ENCODE peak calls at places on chromosome 21, in seven cellular contexts. A is OCI-LY7, Q is GM10248, S is fibroblast of lung, Z is NCI-H1694 treated with DMSO at 0.1 percent for 48 hours, K is fibroblast of pulmonary artery, O is Karpas-422. R is an unnamed sample.

GRCh38 chr21:17725339-17725738 is 93.8 kb downstream of the C21orf91 start:
- DNase-seq in A (no peak), Q (no peak), S (no peak), Z (no peak), K (no peak), O (no peak), R (no peak)

GRCh38 chr21:33246963-33247362 is 17.2 kb downstream of the IFNAR2 start:
- DNase-seq in A (no peak), Q (no peak), S (no peak), Z (no peak), K (no peak), O (no peak), R (no peak)

GRCh38 chr21:37550618-37551405 is 184.2 kb downstream of the DYRK1A start:
- DNase-seq in A (no peak), Q (no peak), S (no peak), Z (no peak), K (no peak), O (no peak), R (no peak)

GRCh38 chr21:15732290-15732995 is 2.7 kb downstream of the USP25 start:
- DNase-seq in A (peak; percentile 76), Q (peak; percentile 69), S (peak; percentile 51), Z (no peak), K (peak; percentile 49), O (peak; percentile 90), R (no peak)

GRCh38 chr21:41950941-41951408 is 2.8 kb downstream of the C2CD2 start:
- DNase-seq in A (no peak), Q (no peak), S (no peak), Z (no peak), K (no peak), O (no peak), R (no peak)

GRCh38 chr21:42245348-42246185 is 26.6 kb downstream of the ABCG1 start:
- DNase-seq in A (no peak), Q (no peak), S (no peak), Z (peak; percentile 86), K (no peak), O (no peak), R (no peak)

GRCh38 chr21:42646836-42647235 is 6.6 kb upstream of the PDE9A start:
- DNase-seq in A (no peak), Q (no peak), S (no peak), Z (no peak), K (no peak), O (no peak), R (no peak)

GRCh38 chr21:41362605-41363369 is 960 bp downstream of the MX2 start:
- DNase-seq in A (no peak), Q (no peak), S (no peak), Z (no peak), K (no peak), O (no peak), R (no peak)

GRCh38 chr21:23026878-23027277 is 2028.7 kb downstream of the NCAM2 start:
- DNase-seq in A (no peak), Q (no peak), S (no peak), Z (no peak), K (no peak), O (no peak), R (no peak)

GRCh38 chr21:36487641-36488307 is 7.9 kb upstream of the CLDN14 start:
- DNase-seq in A (peak; percentile 14), Q (no peak), S (peak; percentile 65), Z (no peak), K (peak; percentile 66), O (no peak), R (no peak)

GRCh38 chr21:38159355-38159754 is 97.4 kb upstream of the KCNJ15 start:
- DNase-seq in A (peak; percentile 63), Q (peak; percentile 64), S (peak; percentile 83), Z (peak; percentile 79), K (peak; percentile 89), O (peak; percentile 86), R (peak; percentile 49)

GRCh38 chr21:42721341-42721824 is 68.0 kb downstream of the PDE9A start:
- DNase-seq in A (no peak), Q (no peak), S (no peak), Z (no peak), K (peak; percentile 18), O (no peak), R (no peak)

GRCh38 chr21:45440736-45441350 is 35.9 kb downstream of the COL18A1 start:
- DNase-seq in A (no peak), Q (no peak), S (no peak), Z (no peak), K (no peak), O (no peak), R (no peak)

GRCh38 chr21:38323721-38324591 is 67.2 kb downstream of the KCNJ15 start:
- DNase-seq in A (no peak), Q (no peak), S (peak; percentile 96), Z (no peak), K (peak; percentile 92), O (no peak), R (peak; percentile 92)

GRCh38 chr21:25646541-25646940 is 7.5 kb downstream of the JAM2 start:
- DNase-seq in A (no peak), Q (no peak), S (no peak), Z (no peak), K (no peak), O (no peak), R (no peak)

GRCh38 chr21:36929622-36930021 is 36.8 kb downstream of the HLCS start:
- DNase-seq in A (no peak), Q (no peak), S (peak; percentile 17), Z (no peak), K (peak; percentile 20), O (no peak), R (no peak)

GRCh38 chr21:45972716-45973474 is 8.7 kb upstream of the COL6A1 start:
- DNase-seq in A (no peak), Q (no peak), S (peak; percentile 85), Z (peak; percentile 5), K (peak; percentile 96), O (no peak), R (no peak)

GRCh38 chr21:14270631-14271030 is 54.7 kb downstream of the RBM11 start:
- DNase-seq in A (no peak), Q (no peak), S (no peak), Z (no peak), K (no peak), O (no peak), R (no peak)

GRCh38 chr21:34580181-34580700 is 34.7 kb downstream of the RCAN1 start:
- DNase-seq in A (no peak), Q (no peak), S (no peak), Z (no peak), K (no peak), O (no peak), R (no peak)

GRCh38 chr21:15761508-15762100 is 31.8 kb downstream of the USP25 start:
- DNase-seq in A (no peak), Q (no peak), S (no peak), Z (no peak), K (no peak), O (no peak), R (no peak)

GRCh38 chr21:31482460-31482859 is 138.4 kb upstream of the TIAM1 start:
- DNase-seq in A (no peak), Q (no peak), S (no peak), Z (no peak), K (no peak), O (peak; percentile 29), R (no peak)

GRCh38 chr21:25934771-25935224 is 200.0 kb downstream of the GABPA start:
- DNase-seq in A (no peak), Q (no peak), S (peak; percentile 98), Z (no peak), K (peak; percentile 97), O (no peak), R (peak; percentile 63)

GRCh38 chr21:35942211-35943144 is 117.8 kb downstream of the SETD4 start:
- DNase-seq in A (peak; percentile 43), Q (no peak), S (no peak), Z (no peak), K (no peak), O (peak; percentile 59), R (no peak)

GRCh38 chr21:36065497-36066036 is 4.3 kb upstream of the CBR1 start:
- DNase-seq in A (no peak), Q (no peak), S (peak; percentile 64), Z (no peak), K (peak; percentile 76), O (no peak), R (no peak)

GRCh38 chr21:42532466-42533181 is 19.0 kb downstream of the SLC37A1 start:
- DNase-seq in A (peak; percentile 84), Q (no peak), S (no peak), Z (no peak), K (no peak), O (peak; percentile 92), R (no peak)

GRCh38 chr21:30625449-30625848 is 5.0 kb downstream of the KRTAP20-4 start:
- DNase-seq in A (no peak), Q (no peak), S (no peak), Z (no peak), K (no peak), O (no peak), R (no peak)